ENCODE peak calls at places on chromosome 5, in six cellular contexts. P is suprapubic skin, V is transverse colon, U is SK-N-SH, K is sigmoid colon, M is HepG2. D is an unnamed sample.

GRCh38 chr5:172854958-172855357 is 20.9 kb downstream of the ERGIC1 start:
- DNase-seq in U (no peak), M (no peak), P (no peak), K (no peak), V (no peak), D (no peak)

GRCh38 chr5:6604946-6605345 is 27.9 kb downstream of the NSUN2 start:
- DNase-seq in V (no peak), M (no peak), P (no peak), U (no peak), K (no peak), D (no peak)

GRCh38 chr5:2320611-2321010 is 430.9 kb downstream of the IRX2 start:
- DNase-seq in K (no peak), M (no peak), U (no peak), V (no peak), P (no peak), D (no peak)

GRCh38 chr5:62948294-62948693 is 369.7 kb downstream of the LRRC70 start:
- DNase-seq in P (no peak), V (no peak), K (no peak), M (no peak), U (no peak), D (no peak)

GRCh38 chr5:138833726-138834480 is 41.2 kb downstream of the LRRTM2 start:
- DNase-seq in P (no peak), U (no peak), M (no peak), K (no peak), V (no peak), D (no peak)

GRCh38 chr5:851076-851475 is 290 bp upstream of the ZDHHC11 start:
- DNase-seq in U (no peak), V (no peak), M (no peak), K (peak; percentile 44), P (peak; percentile 66), D (no peak)

GRCh38 chr5:88556415-88556814 is 287.8 kb upstream of the TMEM161B start:
- DNase-seq in M (no peak), K (no peak), V (no peak), P (no peak), U (no peak), D (no peak)

GRCh38 chr5:33688041-33688980 is 203.5 kb downstream of the ADAMTS12 start:
- DNase-seq in U (no peak), V (no peak), P (no peak), K (no peak), M (no peak), D (no peak)

GRCh38 chr5:174844971-174845370 is 120.6 kb downstream of the MSX2 start:
- DNase-seq in M (no peak), V (peak; percentile 9), K (peak; percentile 83), P (no peak), U (no peak), D (no peak)

GRCh38 chr5:88944751-88945507 is 61.9 kb upstream of the MEF2C start:
- DNase-seq in M (no peak), V (no peak), U (peak; percentile 10), K (no peak), P (no peak), D (no peak)

GRCh38 chr5:177303925-177304391 is 359 bp downstream of the PRELID1 start:
- DNase-seq in P (no peak), U (peak; percentile 48), M (no peak), K (peak; percentile 68), V (no peak), D (no peak)

GRCh38 chr5:111256128-111256527 is 31.9 kb downstream of the CAMK4 start:
- DNase-seq in P (no peak), M (no peak), V (no peak), U (no peak), K (no peak), D (no peak)

GRCh38 chr5:159993194-159993593 is 15.7 kb upstream of the TTC1 start:
- DNase-seq in M (no peak), V (no peak), U (no peak), K (no peak), P (no peak), D (no peak)

GRCh38 chr5:172049226-172049796 is 42.9 kb upstream of the FBXW11 start:
- DNase-seq in P (no peak), K (no peak), M (no peak), V (no peak), U (no peak), D (no peak)

GRCh38 chr5:110458313-110458712 is 268.2 kb downstream of the TMEM232 start:
- DNase-seq in K (no peak), V (no peak), P (no peak), M (no peak), U (no peak), D (no peak)

GRCh38 chr5:112933651-112934365 is 11.8 kb upstream of the REEP5 start:
- DNase-seq in V (no peak), P (no peak), U (no peak), M (no peak), K (no peak), D (no peak)

GRCh38 chr5:152144556-152144955 is 219.9 kb upstream of the GLRA1 start:
- DNase-seq in M (no peak), U (no peak), P (no peak), V (no peak), K (no peak), D (no peak)

GRCh38 chr5:167833456-167833855 is 458.0 kb upstream of the WWC1 start:
- DNase-seq in U (no peak), M (no peak), V (no peak), P (no peak), K (no peak), D (no peak)

GRCh38 chr5:73311291-73312110 is 137.1 kb downstream of the FOXD1 start:
- DNase-seq in P (no peak), K (no peak), U (no peak), V (no peak), M (no peak), D (no peak)

GRCh38 chr5:90830058-90830457 is 271.5 kb downstream of the ADGRV1 start:
- DNase-seq in M (no peak), P (no peak), U (no peak), V (peak; percentile 19), K (no peak), D (no peak)

GRCh38 chr5:6713274-6714181 is at the start of gene TENT4A:
- DNase-seq in M (no peak), U (peak; percentile 99), K (no peak), P (no peak), V (peak; percentile 46), D (no peak)

GRCh38 chr5:140054086-140054689 is 11.1 kb upstream of the NRG2 start:
- DNase-seq in P (no peak), V (no peak), U (no peak), M (no peak), K (no peak), D (no peak)

GRCh38 chr5:132050661-132051371 is 9.6 kb upstream of the IL3 start:
- DNase-seq in K (no peak), U (no peak), V (no peak), M (no peak), P (no peak), D (no peak)

GRCh38 chr5:174319551-174319950 is 274.0 kb downstream of the NSG2 start:
- DNase-seq in M (no peak), U (no peak), K (peak; percentile 32), P (no peak), V (no peak), D (no peak)

GRCh38 chr5:59020611-59021285 is 437.9 kb downstream of the RAB3C start:
- DNase-seq in U (no peak), P (no peak), V (peak; percentile 19), M (no peak), K (no peak), D (no peak)

GRCh38 chr5:99141534-99142135 is 212.8 kb upstream of the CHD1 start:
- DNase-seq in M (no peak), U (no peak), P (no peak), K (no peak), V (no peak), D (no peak)

GRCh38 chr5:26761040-26761439 is 277.3 kb downstream of the CDH9 start:
- DNase-seq in P (no peak), U (no peak), V (no peak), K (no peak), M (no peak), D (no peak)

GRCh38 chr5:42811591-42812392 is at the start of gene SELENOP:
- DNase-seq in K (peak; percentile 81), U (no peak), M (peak; percentile 99), V (peak; percentile 73), P (no peak), D (peak; percentile 79)
- TF ChIP-seq EP300 in K (no peak), U (no peak), M (peak; percentile 89), V (no peak), P (no peak), D (no peak)

DNA sequence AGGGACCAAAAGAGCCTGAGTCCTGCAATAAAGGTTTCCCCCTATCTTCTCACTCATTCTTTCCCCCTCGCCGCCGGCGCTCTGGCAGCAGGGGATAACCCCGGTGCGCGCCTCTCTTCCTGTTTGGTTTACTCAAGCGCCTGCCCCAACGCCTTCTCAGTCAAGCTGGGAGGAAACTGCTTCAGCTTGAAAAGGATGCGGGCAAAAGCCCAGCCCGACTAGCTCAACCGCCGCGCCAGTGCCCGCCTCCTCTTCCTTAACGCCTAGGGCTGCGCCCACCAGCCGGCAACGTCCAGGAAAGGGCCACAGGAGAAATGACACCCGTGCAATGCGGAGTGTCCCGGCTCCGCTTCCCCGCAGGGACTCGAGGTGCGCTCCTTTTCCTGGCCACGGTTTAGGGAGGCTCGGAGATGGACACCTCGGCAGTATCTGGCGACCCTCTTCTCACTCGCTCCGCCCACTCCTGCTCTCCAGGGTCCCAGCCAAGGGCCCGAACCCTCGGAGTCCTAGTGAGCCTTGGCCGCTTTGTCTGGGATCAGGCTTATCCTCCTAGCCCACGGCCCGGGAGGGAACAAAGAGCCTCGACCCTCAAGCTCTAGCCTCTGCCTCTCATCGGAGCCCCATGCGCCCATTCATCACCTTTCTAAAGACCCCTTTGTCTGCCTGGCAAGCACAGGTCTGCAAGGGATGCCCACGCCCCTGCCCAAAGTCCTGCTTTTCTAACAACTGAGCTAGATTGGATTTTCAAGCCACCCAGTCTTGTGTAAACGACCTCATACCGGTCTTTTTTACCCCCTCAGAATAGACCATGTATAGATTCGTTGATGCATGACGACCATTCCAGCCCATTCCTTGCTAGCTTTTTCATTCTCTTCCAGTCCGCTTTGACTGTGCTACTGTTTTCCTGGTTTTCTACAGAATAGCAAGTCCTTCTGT is 2.0 kb downstream of the ST8SIA4 start:
- DNase-seq in P (peak; percentile 75), M (no peak), U (no peak), K (peak; percentile 79), V (peak; percentile 81), D (peak; percentile 70)
- TF ChIP-seq POLR2AphosphoS5 in P (no peak), M (no peak), U (no peak), K (peak; percentile 33), V (no peak), D (peak; percentile 18)

GRCh38 chr5:68911840-68912690 is 181.7 kb upstream of the SLC30A5 start:
- DNase-seq in M (peak; percentile 6), K (no peak), P (no peak), U (no peak), V (no peak), D (no peak)
- TF ChIP-seq EP300 in M (no peak), K (no peak), P (no peak), U (no peak), V (no peak), D (no peak)

DNA sequence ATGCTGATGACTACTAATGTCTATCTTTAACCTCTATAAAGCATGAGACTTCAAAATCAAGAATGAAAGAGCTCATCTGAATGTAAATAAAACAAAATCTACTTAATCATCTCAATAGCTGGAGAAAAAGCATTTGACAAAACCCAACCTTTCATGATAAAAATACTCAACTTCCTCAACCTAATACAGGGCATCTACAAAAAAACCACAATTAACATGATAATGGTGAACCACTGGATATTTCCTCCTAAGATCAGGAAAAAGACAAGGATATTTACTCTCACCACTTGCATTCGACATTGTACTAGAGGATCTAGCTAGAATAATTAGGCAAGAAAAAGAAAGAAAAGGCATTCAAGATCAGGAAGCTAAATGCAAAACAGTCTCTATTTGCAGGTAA is 49.3 kb downstream of the FAM169A start:
- DNase-seq in U (no peak), M (no peak), K (no peak), P (no peak), V (no peak), D (no peak)
- TF ChIP-seq POLR2AphosphoS5 in U (no peak), M (no peak), K (no peak), P (no peak), V (no peak), D (no peak)

D was measured in stomach.